ENCODE peak calls at places on chromosomes 12 and 14, in five cellular contexts. R, N, Z, J and D are unnamed samples.

GRCh38 chr14:37081220-37081619 is 91.2 kb downstream of the SLC25A21 start:
- DNase-seq in R (peak; percentile 59), N (no peak), Z (no peak), J (no peak), D (no peak)

GRCh38 chr12:101670007-101670671 is 27.3 kb upstream of the CHPT1 start:
- DNase-seq in R (peak; percentile 66), N (peak; percentile 15), Z (peak; percentile 77), J (no peak), D (peak; percentile 21)

GRCh38 chr12:85468356-85469157 is 188.5 kb downstream of the ALX1 start:
- DNase-seq in R (peak; percentile 71), N (no peak), Z (peak; percentile 76), J (peak; percentile 27), D (no peak)

GRCh38 chr12:116525418-116526001 is 33.7 kb upstream of the MAP1LC3B2 start:
- DNase-seq in R (peak; percentile 95), N (peak; percentile 74), Z (peak; percentile 91), J (peak; percentile 80), D (peak; percentile 69)

GRCh38 chr12:29088611-29089219 is 60.4 kb upstream of the FAR2 start:
- DNase-seq in R (peak; percentile 58), N (no peak), Z (peak; percentile 57), J (no peak), D (no peak)

GRCh38 chr12:31518680-31519227 is 72.2 kb downstream of the DENND5B start:
- DNase-seq in R (peak; percentile 98), N (no peak), Z (peak; percentile 99), J (no peak), D (no peak)

GRCh38 chr12:26119391-26119981 is 5.4 kb downstream of the BHLHE41 start:
- DNase-seq in R (peak; percentile 78), N (no peak), Z (peak; percentile 80), J (no peak), D (no peak)

GRCh38 chr12:116448165-116448756 is 110.9 kb upstream of the MAP1LC3B2 start:
- DNase-seq in R (no peak), N (no peak), Z (no peak), J (no peak), D (no peak)

GRCh38 chr12:106645074-106645421 is 62.2 kb downstream of the RFX4 start:
- DNase-seq in R (peak; percentile 7), N (peak; percentile 21), Z (peak; percentile 60), J (peak; percentile 71), D (no peak)

GRCh38 chr12:128800606-128801005 is 23.2 kb downstream of the SLC15A4 start:
- DNase-seq in R (no peak), N (no peak), Z (no peak), J (no peak), D (no peak)

GRCh38 chr12:123808167-123808566 is 46.1 kb downstream of the DNAH10 start:
- DNase-seq in R (peak; percentile 15), N (no peak), Z (peak; percentile 22), J (no peak), D (no peak)

GRCh38 chr12:12714276-12715001 is 2.7 kb upstream of the CDKN1B start:
- DNase-seq in R (no peak), N (no peak), Z (no peak), J (peak; percentile 54), D (no peak)
- TF ChIP-seq CTCF in R (peak; percentile 30), N (peak; percentile 21), Z (peak; percentile 27), J (no peak), D (peak; percentile 31)

GRCh38 chr12:17278946-17279345 is 673.0 kb upstream of the LMO3 start:
- DNase-seq in R (no peak), N (no peak), Z (no peak), J (no peak), D (no peak)
- TF ChIP-seq CTCF in R (no peak), N (no peak), Z (no peak), J (no peak), D (no peak)

DNA sequence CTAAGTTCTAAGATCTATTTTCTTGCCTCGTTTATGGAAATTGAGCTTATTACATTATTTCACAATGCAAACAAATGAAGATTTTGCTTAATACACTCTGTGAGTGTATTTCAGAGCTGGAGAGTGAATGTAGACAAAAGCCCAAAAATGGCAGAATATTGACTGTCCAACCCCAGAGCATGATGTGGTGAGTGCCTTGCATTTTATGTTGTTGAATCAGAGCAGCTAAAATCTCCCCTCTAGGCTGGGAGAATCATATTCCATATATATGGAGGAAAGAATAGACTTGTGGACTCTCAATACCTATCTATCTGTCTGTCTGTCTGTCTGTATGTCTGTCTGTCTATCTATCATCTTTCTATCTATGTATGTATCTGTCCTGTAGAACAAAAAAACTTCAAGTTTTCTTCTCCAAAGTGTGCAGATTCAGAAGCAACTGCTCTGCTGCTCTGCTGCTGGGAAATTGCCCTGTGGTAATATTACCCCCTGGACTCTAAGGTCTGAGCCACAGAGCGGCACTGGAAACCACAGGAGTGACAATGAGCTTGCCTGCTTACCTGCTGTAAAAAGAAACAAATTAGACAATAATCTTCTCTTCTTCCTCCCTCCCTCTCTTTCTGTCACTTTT is 209.4 kb upstream of the PRICKLE1 start:
- DNase-seq in R (peak; percentile 27), N (no peak), Z (peak; percentile 48), J (no peak), D (no peak)
- TF ChIP-seq CTCF in R (no peak), N (peak; percentile 11), Z (no peak), J (no peak), D (no peak)

GRCh38 chr14:67428501-67429031 is 16.6 kb upstream of the PLEK2 start:
- DNase-seq in R (peak; percentile 83), N (no peak), Z (peak; percentile 70), J (peak; percentile 54), D (no peak)
- TF ChIP-seq CTCF in R (peak; percentile 23), N (no peak), Z (no peak), J (no peak), D (no peak)

GRCh38 chr14:90426663-90427062 is 29.8 kb downstream of the CALM1 start:
- DNase-seq in R (peak; percentile 45), N (no peak), Z (peak; percentile 90), J (peak; percentile 52), D (peak; percentile 76)
- TF ChIP-seq CTCF in R (no peak), N (no peak), Z (no peak), J (no peak), D (no peak)

DNA sequence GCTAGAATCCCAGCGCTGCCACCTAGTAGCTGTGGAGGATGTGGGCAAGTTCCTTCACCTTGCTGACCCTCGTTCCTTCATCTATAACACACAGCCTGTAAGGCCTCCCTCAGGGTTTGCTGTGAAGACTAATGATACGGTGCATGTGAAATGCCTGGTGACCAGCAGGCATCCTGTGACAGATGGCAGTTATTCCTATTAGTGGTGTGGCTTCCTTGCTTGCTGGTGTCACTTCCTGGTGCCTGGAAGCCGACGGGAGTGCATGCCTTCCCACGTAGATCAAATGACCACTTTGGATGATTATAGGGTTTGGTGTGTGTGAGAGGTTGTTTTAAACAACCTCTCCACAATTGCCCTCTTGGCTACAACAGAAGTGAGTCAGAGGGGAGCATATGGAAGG is 894.9 kb downstream of the VRK1 start:
- DNase-seq in R (no peak), N (no peak), Z (no peak), J (no peak), D (no peak)
- TF ChIP-seq CTCF in R (no peak), N (no peak), Z (no peak), J (no peak), D (no peak)

DNA sequence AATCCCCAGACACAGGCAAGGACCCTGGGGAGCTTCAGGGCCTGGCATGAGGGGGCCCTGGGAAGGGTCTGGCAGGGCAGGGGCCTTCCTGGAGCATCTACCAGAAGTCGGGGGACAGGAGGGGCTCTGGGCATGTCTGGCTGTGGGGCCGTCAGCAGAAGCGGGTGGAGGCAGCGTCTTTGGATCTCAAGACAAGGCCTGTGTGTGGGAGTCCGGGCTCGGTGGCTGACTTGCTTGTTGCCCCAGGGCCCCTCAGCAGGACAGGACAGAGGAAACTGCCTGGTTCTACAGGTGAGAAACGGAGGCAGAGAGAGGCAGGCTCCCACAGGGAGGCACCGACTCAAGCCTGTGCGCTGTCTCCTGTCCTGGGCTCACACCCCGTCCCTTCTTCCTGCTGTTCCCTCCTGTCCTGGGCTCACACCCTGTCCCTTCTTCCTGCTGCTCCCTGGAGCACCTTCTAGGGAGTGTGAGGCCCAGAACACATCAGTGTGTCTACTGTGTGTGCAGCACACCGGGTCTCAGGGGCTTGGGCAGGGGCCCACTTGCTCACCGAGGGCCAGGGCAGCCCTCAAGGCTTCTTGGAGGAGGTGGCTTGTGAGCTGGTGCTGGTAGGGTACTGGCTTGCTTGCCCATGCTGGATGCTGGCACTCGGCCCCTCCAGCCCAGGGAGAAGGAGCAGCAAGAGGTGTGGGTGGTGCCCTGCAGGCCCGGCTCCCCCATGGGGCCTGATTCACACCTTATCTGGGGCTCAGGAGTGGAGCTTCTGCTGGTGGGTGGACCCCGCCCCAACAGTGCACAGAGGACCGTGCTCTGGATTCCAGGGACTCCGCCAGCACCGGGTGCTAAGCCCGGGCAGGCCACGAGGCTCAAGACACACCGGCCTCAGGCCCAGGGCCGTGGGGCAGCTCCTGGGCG is 14.9 kb downstream of the ASPG start:
- DNase-seq in R (no peak), N (peak; percentile 8), Z (no peak), J (no peak), D (no peak)
- TF ChIP-seq CTCF in R (no peak), N (no peak), Z (no peak), J (no peak), D (no peak)